ENCODE peak calls at places on chromosomes 4 and X, in four cellular contexts. One of them, this sample, is unnamed.

GRCh38 chr4:7135389-7135746 is 57.0 kb upstream of the SORCS2 start:
- DNase-seq in heart right ventricle: no peak
- DNase-seq in NT2/D1: no peak
- DNase-seq in KBM-7: no peak
- DNase-seq in this sample: no peak

GRCh38 chrX:153919281-153919680 is 6.8 kb downstream of the ARHGAP4 start:
- DNase-seq in heart right ventricle: no peak
- DNase-seq in NT2/D1: no peak
- DNase-seq in KBM-7: no peak
- DNase-seq in this sample: no peak

GRCh38 chr4:86564795-86565194 is 29.3 kb upstream of the PTPN13 start:
- DNase-seq in heart right ventricle: no peak
- DNase-seq in NT2/D1: no peak
- DNase-seq in KBM-7: peak; percentile 84
- DNase-seq in this sample: no peak

GRCh38 chrX:38796926-38797325 is 4.3 kb upstream of the MID1IP1 start:
- DNase-seq in heart right ventricle: no peak
- DNase-seq in NT2/D1: no peak
- DNase-seq in KBM-7: no peak
- DNase-seq in this sample: no peak

GRCh38 chr4:161555689-161556660 is 607.8 kb downstream of the FSTL5 start:
- DNase-seq in heart right ventricle: no peak
- DNase-seq in NT2/D1: no peak
- DNase-seq in KBM-7: peak; percentile 21
- DNase-seq in this sample: no peak

GRCh38 chr4:173509031-173510001 is 20.7 kb downstream of the HAND2 start:
- DNase-seq in heart right ventricle: peak; percentile 72
- DNase-seq in NT2/D1: no peak
- DNase-seq in KBM-7: no peak
- DNase-seq in this sample: no peak

GRCh38 chrX:41377624-41378023 is 43.7 kb downstream of the DDX3X start:
- DNase-seq in heart right ventricle: no peak
- DNase-seq in NT2/D1: no peak
- DNase-seq in KBM-7: no peak
- DNase-seq in this sample: no peak

GRCh38 chrX:96481831-96482230 is 202.8 kb upstream of the DIAPH2 start:
- DNase-seq in heart right ventricle: no peak
- DNase-seq in NT2/D1: no peak
- DNase-seq in KBM-7: no peak
- DNase-seq in this sample: no peak

GRCh38 chr4:132065940-132066495 is 1083.1 kb upstream of the PCDH10 start:
- DNase-seq in heart right ventricle: no peak
- DNase-seq in NT2/D1: no peak
- DNase-seq in KBM-7: no peak
- DNase-seq in this sample: no peak